ENCODE peak calls at places on chromosomes 11 and 22, in four cellular contexts. N is heart left ventricle, G is PC-3, C is lower lobe of right lung. P is an unnamed sample. For H3K27me3, the result is how much of the 10 kb centered on the place peaks cover.

GRCh38 chr11:89491141-89491690 is at the start of gene NOX4:
- DNase-seq in N (peak), G (no peak), C (peak), P (peak)

GRCh38 chr11:122656631-122657101 is 1.1 kb downstream of the UBASH3B start:
- DNase-seq in N (peak), G (peak), C (peak), P (peak)

GRCh38 chr11:58928082-58928574 is 11.2 kb upstream of the GLYATL1 start:
- DNase-seq in N (no peak), G (no peak), C (no peak), P (no peak)

GRCh38 chr11:23124996-23125395 is 264.7 kb upstream of the CCDC179 start:
- DNase-seq in N (no peak), G (peak), C (no peak), P (no peak)

GRCh38 chr11:8729837-8730696 is 47.5 kb downstream of the RPL27A start:
- DNase-seq in N (no peak), G (no peak), C (no peak), P (no peak)

GRCh38 chr11:96257972-96258951 is 84.7 kb downstream of the MAML2 start:
- DNase-seq in N (no peak), G (no peak), C (no peak), P (no peak)

GRCh38 chr11:62905927-62906531 is 15.1 kb downstream of the CHRM1 start:
- DNase-seq in N (peak), G (peak), C (peak), P (peak)

GRCh38 chr11:71129624-71130023 is 122.8 kb downstream of the SHANK2 start:
- DNase-seq in N (no peak), G (no peak), C (no peak), P (no peak)

GRCh38 chr11:67504950-67505561 is at the start of gene PITPNM1:
- DNase-seq in N (peak), G (peak), C (peak), P (peak)

GRCh38 chr11:74449369-74449931 is 17.9 kb downstream of the KCNE3 start:
- DNase-seq in N (no peak), G (peak), C (no peak), P (peak)

GRCh38 chr11:110711776-110712642 is at the start of gene ARHGAP20:
- DNase-seq in N (peak), G (peak), C (peak), P (peak)

GRCh38 chr11:64078905-64079304 is 43.2 kb downstream of the FLRT1 start:
- DNase-seq in N (no peak), G (no peak), C (no peak), P (no peak)

GRCh38 chr22:43378011-43378704 is 33.7 kb upstream of the MPPED1 start:
- DNase-seq in N (no peak), G (no peak), C (peak), P (peak)

GRCh38 chr11:129375731-129376657 is at the start of gene BARX2:
- DNase-seq in N (no peak), G (peak), C (peak), P (peak)

GRCh38 chr11:46668480-46669085 is 31.8 kb downstream of the ARHGAP1 start:
- DNase-seq in N (no peak), G (no peak), C (no peak), P (no peak)

GRCh38 chr11:93895106-93895862 is 44.9 kb upstream of the VSTM5 start:
- DNase-seq in N (no peak), G (peak), C (no peak), P (no peak)

GRCh38 chr11:60175860-60176275 is 7.0 kb downstream of the MS4A6A start:
- DNase-seq in N (no peak), G (no peak), C (no peak), P (no peak)

GRCh38 chr22:36940676-36941075 is 27.2 kb downstream of the CSF2RB start:
- DNase-seq in N (no peak), G (no peak), C (no peak), P (no peak)

GRCh38 chr22:42347281-42347824 is 76.9 kb upstream of the TCF20 start:
- DNase-seq in N (no peak), G (no peak), C (no peak), P (no peak)

GRCh38 chr11:103953797-103954495 is 82.5 kb upstream of the DDI1 start:
- DNase-seq in N (no peak), G (no peak), C (no peak), P (no peak)

GRCh38 chr22:39253427-39254070 is 8.8 kb upstream of the PDGFB start:
- DNase-seq in N (peak), G (peak), C (no peak), P (peak)

GRCh38 chr22:49179886-49180682 is 647.6 kb downstream of the BRD1 start:
- DNase-seq in N (no peak), G (no peak), C (peak), P (no peak)

GRCh38 chr11:44849922-44850321 is 100.8 kb downstream of the TP53I11 start:
- DNase-seq in N (peak), G (no peak), C (no peak), P (no peak)

GRCh38 chr22:50716291-50717024 is 21.5 kb upstream of the ACR start:
- DNase-seq in N (no peak), G (no peak), C (no peak), P (no peak)

DNA sequence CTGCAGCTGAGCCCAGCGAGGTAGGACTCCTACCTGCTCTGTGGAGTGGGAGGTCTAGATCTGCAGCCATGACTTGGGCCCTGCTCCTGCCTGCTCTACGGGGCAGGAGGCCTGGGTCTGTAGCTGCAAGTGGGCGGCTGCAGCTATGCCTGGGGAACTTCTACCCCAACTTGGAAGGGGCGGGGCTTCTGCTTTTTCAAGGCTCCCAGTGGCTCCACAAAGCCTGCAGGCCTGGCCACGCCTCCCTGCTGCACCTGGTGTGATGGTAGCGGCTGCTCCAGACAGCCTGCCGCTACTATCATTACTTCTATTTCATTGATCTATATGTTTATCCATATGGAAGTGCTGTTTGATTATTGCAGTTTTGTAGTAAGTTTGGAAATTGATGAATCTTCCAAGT is 121.2 kb downstream of the NELL1 start:
- DNase-seq in N (no peak), G (no peak), C (no peak), P (no peak)
- H3K27me3 ChIP-seq in N (under half), G (under half), C (under half), P (under half)

GRCh38 chr11:1734571-1735081 is 15.8 kb downstream of the IFITM10 start:
- DNase-seq in N (no peak), G (no peak), C (no peak), P (peak)
- H3K27me3 ChIP-seq in N (under half), G (under half), C (under half), P (under half)

GRCh38 chr11:118609380-118610219 is 2.2 kb downstream of the PHLDB1 start:
- DNase-seq in N (no peak), G (no peak), C (no peak), P (no peak)

GRCh38 chr11:118610773-118611432 is 3.5 kb downstream of the PHLDB1 start:
- DNase-seq in N (peak), G (peak), C (peak), P (peak)

GRCh38 chr11:118608268-118609214 is 1.1 kb downstream of the PHLDB1 start:
- DNase-seq in N (peak), G (peak), C (peak), P (peak)

GRCh38 chr11:118612378-118612777 is 5.0 kb downstream of the PHLDB1 start:
- DNase-seq in N (peak), G (no peak), C (no peak), P (peak)

GRCh38 chr11:118610220-118610772 is 2.9 kb downstream of the PHLDB1 start:
- DNase-seq in N (no peak), G (no peak), C (no peak), P (no peak)
- H3K27me3 ChIP-seq in N (under half), G (under half), C (under half), P (under half)

DNA sequence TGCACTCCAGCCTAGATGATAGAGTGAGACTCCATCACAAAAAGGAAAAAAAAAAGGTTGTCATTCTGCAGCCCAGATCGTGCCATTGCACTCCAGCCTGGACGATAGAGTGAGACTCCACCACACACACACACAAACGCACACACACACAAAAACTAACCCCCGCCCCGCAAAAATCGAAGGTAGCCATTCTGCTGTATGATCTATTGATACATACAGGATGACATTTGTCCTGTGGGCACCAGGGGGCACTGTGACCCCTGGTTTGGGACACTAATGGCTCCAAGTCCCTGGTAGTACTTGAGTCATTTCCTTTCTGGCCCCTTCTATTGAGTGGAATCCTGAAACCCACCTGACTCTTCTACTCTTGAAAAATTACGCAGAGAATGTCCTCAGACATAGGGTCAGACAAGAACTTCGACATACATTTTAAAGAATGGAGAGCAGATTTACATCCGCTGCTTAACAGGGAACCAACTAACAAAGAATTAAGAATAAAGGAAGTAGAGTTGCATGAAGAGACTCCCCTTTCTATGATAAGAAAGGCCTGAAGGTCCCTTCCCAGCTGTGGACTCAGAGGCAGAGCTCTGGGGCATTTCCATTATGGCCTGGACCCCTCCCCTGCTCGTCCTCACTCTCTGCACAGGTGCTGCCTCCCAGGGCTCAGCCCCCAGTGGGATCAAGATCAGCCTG is 35.0 kb upstream of the PRAME start:
- DNase-seq in N (no peak), G (peak), C (peak), P (peak)
- H3K27me3 ChIP-seq in N (under half), G (under half), C (under half), P (under half)

P was measured in adrenal gland.